ENCODE peak calls at places on chromosome 10, in five cellular contexts. One of them, this sample, is unnamed. For H3K36me3 and H3K4me1, the result is how much of the 10 kb centered on the place peaks cover.

GRCh38 chr10:89171996-89172395 is 35.1 kb downstream of the CH25H start:
- DNase-seq in uterus: no peak
- DNase-seq in tibial nerve: no peak
- DNase-seq in cardiac muscle cell: no peak
- DNase-seq in psoas muscle: no peak
- DNase-seq in this sample: no peak

GRCh38 chr10:65571011-65571570 is 1354.7 kb upstream of the LRRTM3 start:
- DNase-seq in psoas muscle: no peak
- DNase-seq in tibial nerve: no peak
- DNase-seq in uterus: no peak
- DNase-seq in cardiac muscle cell: no peak
- DNase-seq in this sample: no peak

GRCh38 chr10:6589287-6590094 is 9.4 kb upstream of the PRKCQ start:
- DNase-seq in tibial nerve: no peak
- DNase-seq in psoas muscle: no peak
- DNase-seq in cardiac muscle cell: peak
- DNase-seq in uterus: no peak
- DNase-seq in this sample: no peak

GRCh38 chr10:127463548-127463947 is 85.6 kb upstream of the NPS start:
- DNase-seq in cardiac muscle cell: no peak
- DNase-seq in tibial nerve: no peak
- DNase-seq in psoas muscle: no peak
- DNase-seq in uterus: no peak
- DNase-seq in this sample: no peak

GRCh38 chr10:121865554-121865953 is 62.3 kb downstream of the ATE1 start:
- DNase-seq in psoas muscle: no peak
- DNase-seq in uterus: no peak
- DNase-seq in cardiac muscle cell: no peak
- DNase-seq in tibial nerve: no peak
- DNase-seq in this sample: no peak

GRCh38 chr10:86857097-86857825 is 100.2 kb downstream of the MMRN2 start:
- DNase-seq in psoas muscle: no peak
- DNase-seq in tibial nerve: no peak
- DNase-seq in cardiac muscle cell: no peak
- DNase-seq in uterus: no peak
- DNase-seq in this sample: no peak

GRCh38 chr10:29208816-29209215 is 80.1 kb upstream of the LYZL1 start:
- DNase-seq in tibial nerve: no peak
- DNase-seq in psoas muscle: no peak
- DNase-seq in uterus: no peak
- DNase-seq in cardiac muscle cell: no peak
- DNase-seq in this sample: peak

GRCh38 chr10:62270020-62270419 is 1.4 kb upstream of the RTKN2 start:
- DNase-seq in cardiac muscle cell: no peak
- DNase-seq in psoas muscle: no peak
- DNase-seq in uterus: no peak
- DNase-seq in tibial nerve: no peak
- DNase-seq in this sample: peak

GRCh38 chr10:58431903-58432302 is 46.7 kb downstream of the TFAM start:
- DNase-seq in uterus: no peak
- DNase-seq in cardiac muscle cell: no peak
- DNase-seq in tibial nerve: peak
- DNase-seq in psoas muscle: no peak
- DNase-seq in this sample: peak

GRCh38 chr10:58643029-58643428 is 130.4 kb downstream of the BICC1 start:
- DNase-seq in tibial nerve: no peak
- DNase-seq in uterus: no peak
- DNase-seq in psoas muscle: no peak
- DNase-seq in cardiac muscle cell: no peak
- DNase-seq in this sample: peak

GRCh38 chr10:91298224-91298862 is 77.9 kb downstream of the PCGF5 start:
- DNase-seq in tibial nerve: peak
- DNase-seq in psoas muscle: peak
- DNase-seq in uterus: peak
- DNase-seq in cardiac muscle cell: peak
- DNase-seq in this sample: peak

GRCh38 chr10:110514848-110515247 is 17.1 kb downstream of the DUSP5 start:
- DNase-seq in tibial nerve: no peak
- DNase-seq in psoas muscle: no peak
- DNase-seq in cardiac muscle cell: no peak
- DNase-seq in uterus: no peak
- DNase-seq in this sample: no peak

GRCh38 chr10:129761166-129761565 is 202.9 kb downstream of the EBF3 start:
- DNase-seq in uterus: peak
- DNase-seq in tibial nerve: no peak
- DNase-seq in psoas muscle: no peak
- DNase-seq in cardiac muscle cell: no peak
- DNase-seq in this sample: peak

GRCh38 chr10:49139000-49139865 is 5.4 kb upstream of the FAM170B start:
- DNase-seq in cardiac muscle cell: no peak
- DNase-seq in psoas muscle: no peak
- DNase-seq in tibial nerve: no peak
- DNase-seq in uterus: no peak
- DNase-seq in this sample: peak

GRCh38 chr10:103232772-103233488 is 12.8 kb upstream of the RPEL1 start:
- DNase-seq in uterus: no peak
- DNase-seq in psoas muscle: no peak
- DNase-seq in tibial nerve: no peak
- DNase-seq in cardiac muscle cell: no peak
- DNase-seq in this sample: no peak

GRCh38 chr10:1255166-1255565 is 199.0 kb downstream of the WDR37 start:
- DNase-seq in tibial nerve: no peak
- DNase-seq in uterus: no peak
- DNase-seq in psoas muscle: no peak
- DNase-seq in cardiac muscle cell: no peak
- DNase-seq in this sample: peak

GRCh38 chr10:73997806-73998622 is at the start of gene VCL:
- DNase-seq in uterus: peak
- DNase-seq in tibial nerve: peak
- DNase-seq in psoas muscle: peak
- DNase-seq in cardiac muscle cell: peak
- DNase-seq in this sample: peak

GRCh38 chr10:4947635-4948596 is 15.3 kb upstream of the AKR1C1 start:
- DNase-seq in uterus: peak
- DNase-seq in psoas muscle: no peak
- DNase-seq in tibial nerve: peak
- DNase-seq in cardiac muscle cell: peak
- DNase-seq in this sample: peak

GRCh38 chr10:100239851-100240250 is 10.5 kb upstream of the CHUK start:
- DNase-seq in cardiac muscle cell: no peak
- DNase-seq in tibial nerve: no peak
- DNase-seq in uterus: no peak
- DNase-seq in psoas muscle: no peak
- DNase-seq in this sample: no peak
- H3K36me3 ChIP-seq in cardiac muscle cell: under half
- H3K36me3 ChIP-seq in tibial nerve: under half
- H3K36me3 ChIP-seq in uterus: under half
- H3K36me3 ChIP-seq in psoas muscle: half or more
- H3K36me3 ChIP-seq in this sample: under half

GRCh38 chr10:11149499-11149898 is 131.8 kb downstream of the CELF2 start:
- DNase-seq in uterus: no peak
- DNase-seq in cardiac muscle cell: no peak
- DNase-seq in psoas muscle: no peak
- DNase-seq in tibial nerve: no peak
- DNase-seq in this sample: no peak
- H3K4me1 ChIP-seq in uterus: under half
- H3K4me1 ChIP-seq in cardiac muscle cell: half or more
- H3K4me1 ChIP-seq in psoas muscle: half or more
- H3K4me1 ChIP-seq in tibial nerve: half or more
- H3K4me1 ChIP-seq in this sample: under half

DNA sequence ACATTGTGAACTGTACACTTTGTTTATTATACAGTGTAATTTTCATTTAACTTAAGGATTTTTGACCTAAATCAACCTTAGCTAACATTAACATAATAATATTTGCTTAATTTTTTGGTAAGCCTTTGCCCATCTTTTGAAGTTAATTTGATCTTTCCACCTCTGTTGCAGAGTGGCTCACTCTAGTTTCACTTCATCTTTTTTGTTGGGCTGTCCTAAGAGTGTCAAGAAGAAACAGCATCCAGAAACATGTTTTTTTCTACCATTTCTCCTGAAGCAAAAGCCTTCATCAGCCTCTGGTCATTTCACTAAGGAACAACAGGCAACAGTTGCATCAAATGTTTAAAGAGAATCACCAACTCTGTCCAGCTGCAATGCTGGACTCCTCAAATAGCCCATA is 824.7 kb downstream of the REEP3 start:
- DNase-seq in uterus: no peak
- DNase-seq in psoas muscle: no peak
- DNase-seq in cardiac muscle cell: no peak
- DNase-seq in tibial nerve: no peak
- DNase-seq in this sample: no peak
- TF ChIP-seq CTCF in uterus: no peak
- TF ChIP-seq CTCF in psoas muscle: no peak
- TF ChIP-seq CTCF in cardiac muscle cell: no peak
- TF ChIP-seq CTCF in tibial nerve: no peak
- TF ChIP-seq CTCF in this sample: no peak

DNA sequence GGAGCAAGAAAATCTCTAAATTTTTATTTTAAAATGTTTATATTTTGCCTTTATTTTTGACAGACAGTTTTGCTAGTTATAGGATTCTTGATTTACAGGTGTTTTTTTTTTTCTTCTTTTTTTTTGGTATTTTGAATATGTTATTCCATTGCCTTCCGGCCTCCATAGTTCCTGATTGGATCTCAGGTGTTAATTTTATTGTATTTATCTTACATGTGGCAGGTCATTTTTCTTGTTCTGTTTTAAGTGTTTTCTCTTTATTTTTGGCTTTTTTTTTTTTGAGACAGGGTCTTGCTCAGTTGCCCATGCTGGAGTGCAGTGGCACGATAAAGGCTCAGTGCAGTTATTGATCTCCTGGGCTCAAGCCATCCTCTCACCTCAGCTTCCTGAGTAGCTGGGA is 73.9 kb downstream of the MLLT10 start:
- DNase-seq in psoas muscle: no peak
- DNase-seq in tibial nerve: no peak
- DNase-seq in uterus: no peak
- DNase-seq in cardiac muscle cell: no peak
- DNase-seq in this sample: no peak
- H3K36me3 ChIP-seq in psoas muscle: under half
- H3K36me3 ChIP-seq in tibial nerve: under half
- H3K36me3 ChIP-seq in uterus: under half
- H3K36me3 ChIP-seq in cardiac muscle cell: under half
- H3K36me3 ChIP-seq in this sample: under half

GRCh38 chr10:30500963-30501504 is 67.0 kb downstream of the MAP3K8 start:
- DNase-seq in tibial nerve: no peak
- DNase-seq in psoas muscle: no peak
- DNase-seq in uterus: no peak
- DNase-seq in cardiac muscle cell: no peak
- DNase-seq in this sample: no peak
- H3K4me1 ChIP-seq in tibial nerve: under half
- H3K4me1 ChIP-seq in psoas muscle: under half
- H3K4me1 ChIP-seq in uterus: under half
- H3K4me1 ChIP-seq in cardiac muscle cell: under half
- H3K4me1 ChIP-seq in this sample: under half

GRCh38 chr10:114753126-114753525 is 68.5 kb upstream of the FHIP2A start:
- DNase-seq in psoas muscle: no peak
- DNase-seq in cardiac muscle cell: no peak
- DNase-seq in uterus: no peak
- DNase-seq in tibial nerve: no peak
- DNase-seq in this sample: no peak
- TF ChIP-seq CTCF in psoas muscle: no peak
- TF ChIP-seq CTCF in cardiac muscle cell: no peak
- TF ChIP-seq CTCF in uterus: no peak
- TF ChIP-seq CTCF in tibial nerve: no peak
- TF ChIP-seq CTCF in this sample: no peak

GRCh38 chr10:3143366-3143765 is 29.2 kb downstream of the PITRM1 start:
- DNase-seq in cardiac muscle cell: no peak
- DNase-seq in psoas muscle: no peak
- DNase-seq in uterus: no peak
- DNase-seq in tibial nerve: no peak
- DNase-seq in this sample: no peak
- H3K36me3 ChIP-seq in cardiac muscle cell: half or more
- H3K36me3 ChIP-seq in psoas muscle: half or more
- H3K36me3 ChIP-seq in uterus: under half
- H3K36me3 ChIP-seq in tibial nerve: under half
- H3K36me3 ChIP-seq in this sample: half or more

DNA sequence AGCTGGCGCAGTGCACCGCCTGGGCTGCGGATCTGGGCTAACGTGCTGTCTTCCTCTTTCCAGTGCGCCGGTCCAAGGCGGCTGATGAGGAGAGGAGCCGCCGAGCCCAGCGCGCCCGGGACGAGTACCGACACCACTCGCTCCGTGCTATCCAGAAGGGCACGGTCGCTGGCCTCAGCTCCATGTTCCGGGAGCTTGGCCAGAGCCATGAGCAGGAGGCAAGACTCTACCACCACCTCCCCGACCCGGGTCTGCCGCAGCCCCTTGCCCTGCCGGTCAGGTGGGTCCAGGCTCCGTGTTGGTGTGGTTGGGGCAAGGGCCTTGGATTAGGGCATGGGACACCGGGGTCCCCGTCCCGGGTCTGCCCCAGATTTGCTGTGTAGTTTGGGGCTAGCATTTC is 65.8 kb downstream of the SH2D4B start:
- DNase-seq in cardiac muscle cell: no peak
- DNase-seq in tibial nerve: no peak
- DNase-seq in psoas muscle: no peak
- DNase-seq in uterus: no peak
- DNase-seq in this sample: no peak
- H3K4me1 ChIP-seq in cardiac muscle cell: under half
- H3K4me1 ChIP-seq in tibial nerve: under half
- H3K4me1 ChIP-seq in psoas muscle: under half
- H3K4me1 ChIP-seq in uterus: under half
- H3K4me1 ChIP-seq in this sample: under half

DNA sequence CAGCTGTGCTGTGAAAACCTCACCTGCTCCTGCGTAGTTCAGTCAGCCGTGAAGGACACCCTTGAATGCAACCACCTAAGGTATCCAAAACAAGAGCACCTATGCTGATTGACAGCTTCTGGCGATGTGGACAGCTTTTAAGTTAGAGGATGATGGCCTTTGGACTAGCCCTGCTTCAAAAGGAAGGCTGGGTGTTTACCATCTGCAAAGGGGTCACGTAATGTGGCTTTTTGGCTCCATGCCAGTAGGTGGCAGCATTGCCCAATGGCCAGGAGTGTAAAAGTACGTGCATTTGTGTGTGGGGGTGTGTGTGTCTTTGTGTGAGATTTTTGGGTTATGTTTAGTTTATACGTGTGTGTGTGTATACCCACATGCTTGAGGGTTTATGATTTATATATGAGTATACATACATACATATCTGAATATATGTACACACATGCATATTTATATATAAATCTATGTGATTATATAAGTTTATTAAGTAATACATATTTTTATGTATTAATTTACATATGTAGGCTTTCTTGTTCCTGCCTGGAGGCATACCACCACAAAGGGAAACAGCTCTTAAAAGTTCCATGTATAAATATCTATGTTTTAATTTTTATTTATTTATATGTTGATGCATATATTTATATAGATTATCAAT is 236.3 kb upstream of the ANKRD30A start:
- DNase-seq in uterus: no peak
- DNase-seq in cardiac muscle cell: peak
- DNase-seq in psoas muscle: no peak
- DNase-seq in tibial nerve: no peak
- DNase-seq in this sample: no peak
- TF ChIP-seq CTCF in uterus: no peak
- TF ChIP-seq CTCF in cardiac muscle cell: peak
- TF ChIP-seq CTCF in psoas muscle: no peak
- TF ChIP-seq CTCF in tibial nerve: no peak
- TF ChIP-seq CTCF in this sample: no peak